ENCODE peak calls at places on chromosomes 2 and 18, in eight cellular contexts. P is heart right ventricle, M is spleen, B is AG10803, L is mucosa of descending colon, D is heart left ventricle, N is endodermal cell, K is tibial artery. X is an unnamed sample.

GRCh38 chr2:215367647-215368492 is 56.0 kb downstream of the ATIC start:
- DNase-seq in P (no peak), M (no peak), B (peak), L (no peak), D (no peak), N (no peak), K (no peak), X (peak)

GRCh38 chr2:148201075-148202004 is 180.4 kb downstream of the MBD5 start:
- DNase-seq in P (peak), M (no peak), B (peak), L (peak), D (peak), N (peak), K (no peak), X (peak)

GRCh38 chr2:242054406-242054805 is 184.9 kb downstream of the RTP5 start:
- DNase-seq in P (no peak), M (no peak), B (no peak), L (no peak), D (no peak), N (no peak), K (no peak), X (no peak)

GRCh38 chr18:12659904-12660605 is 2.1 kb upstream of the SPIRE1 start:
- DNase-seq in P (no peak), M (no peak), B (peak), L (peak), D (no peak), N (peak), K (no peak), X (peak)

GRCh38 chr18:39841133-39842041 is 2113.6 kb upstream of the PIK3C3 start:
- DNase-seq in P (peak), M (peak), B (peak), L (peak), D (peak), N (peak), K (peak), X (peak)

GRCh38 chr18:24499814-24500601 is 39.6 kb downstream of the HRH4 start:
- DNase-seq in P (no peak), M (no peak), B (peak), L (no peak), D (no peak), N (no peak), K (no peak), X (no peak)

GRCh38 chr2:205865794-205866490 is 183.6 kb downstream of the NRP2 start:
- DNase-seq in P (no peak), M (no peak), B (no peak), L (no peak), D (no peak), N (no peak), K (no peak), X (no peak)

GRCh38 chr2:84435331-84436081 is 23.6 kb downstream of the SUCLG1 start:
- DNase-seq in P (no peak), M (no peak), B (no peak), L (peak), D (no peak), N (no peak), K (no peak), X (peak)

GRCh38 chr2:236164983-236165301 is 3.2 kb downstream of the GBX2 start:
- DNase-seq in P (no peak), M (no peak), B (no peak), L (no peak), D (no peak), N (no peak), K (no peak), X (no peak)

GRCh38 chr2:235112365-235112764 is 160.5 kb downstream of the SH3BP4 start:
- DNase-seq in P (no peak), M (no peak), B (no peak), L (no peak), D (no peak), N (no peak), K (no peak), X (no peak)

GRCh38 chr2:160730296-160730995 is 236.8 kb upstream of the RBMS1 start:
- DNase-seq in P (no peak), M (no peak), B (peak), L (no peak), D (no peak), N (no peak), K (no peak), X (no peak)

GRCh38 chr2:158458617-158458920 is 1.8 kb downstream of the PKP4 start:
- DNase-seq in P (no peak), M (no peak), B (no peak), L (no peak), D (no peak), N (no peak), K (no peak), X (no peak)

GRCh38 chr2:239369631-239370161 is 31.1 kb downstream of the HDAC4 start:
- DNase-seq in P (no peak), M (peak), B (peak), L (peak), D (peak), N (no peak), K (peak), X (no peak)

DNA sequence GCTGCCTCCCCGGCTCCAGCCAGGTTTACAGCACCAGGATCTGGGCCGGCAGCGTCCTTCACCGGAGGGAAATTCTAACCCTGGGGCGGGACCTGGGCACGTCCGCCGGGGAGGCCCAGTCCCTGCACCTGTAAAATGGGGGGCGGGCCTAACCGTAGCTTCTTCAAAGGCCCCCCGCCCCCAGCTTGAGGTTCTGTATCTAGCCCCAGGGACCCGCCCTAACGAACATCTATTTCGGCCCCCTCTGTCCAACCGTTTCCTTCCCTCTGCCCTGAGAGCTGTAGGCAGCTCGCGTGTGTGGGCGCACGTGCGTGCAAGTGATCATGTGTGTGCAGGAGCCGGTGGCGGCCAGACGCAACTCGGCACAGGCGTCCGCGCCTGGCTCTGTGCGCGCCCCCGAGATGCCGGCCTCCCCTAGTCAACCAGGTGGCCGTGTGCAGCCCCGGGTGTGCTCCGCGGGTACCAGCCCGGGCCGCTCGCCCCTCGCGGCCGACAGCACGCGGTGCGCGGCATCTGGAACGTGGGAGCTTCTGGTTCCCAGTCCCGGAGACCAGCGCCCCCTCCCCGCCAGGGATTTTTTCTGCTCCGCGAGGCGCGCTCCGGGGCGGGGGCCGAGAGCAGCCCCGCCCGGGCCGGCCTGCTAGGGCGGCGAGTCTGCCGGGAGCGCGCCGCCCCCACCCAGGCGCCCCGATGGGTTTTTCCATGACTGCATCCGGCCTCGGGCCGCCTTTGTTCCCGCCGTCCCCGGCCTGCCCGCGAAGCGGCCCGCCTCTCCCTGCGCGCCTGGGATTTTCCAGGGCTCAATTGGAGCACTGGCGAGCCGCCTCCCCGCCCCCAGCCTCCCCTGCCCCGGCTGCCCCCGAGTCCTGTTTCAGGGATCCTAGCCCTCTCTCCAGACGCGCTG is 21.2 kb downstream of the TEX44 start:
- DNase-seq in P (peak), M (peak), B (peak), L (peak), D (peak), N (peak), K (peak), X (peak)
- TF ChIP-seq CTCF in P (peak), M (peak), B (no peak), L (peak), D (peak), N (peak), K (peak), X (peak)

GRCh38 chr2:86036790-86037138 is 68.9 kb downstream of the POLR1A start:
- DNase-seq in P (peak), M (peak), B (no peak), L (no peak), D (no peak), N (no peak), K (no peak), X (no peak)
- H3K4me3 ChIP-seq in P (no peak), M (no peak), B (no peak), L (no peak), D (no peak), N (no peak), K (no peak), X (no peak)

GRCh38 chr18:79394438-79395307 is 1.1 kb upstream of the NFATC1 start:
- DNase-seq in P (peak), M (peak), B (peak), L (no peak), D (peak), N (peak), K (peak), X (peak)
- TF ChIP-seq CTCF in P (no peak), M (no peak), B (no peak), L (no peak), D (no peak), N (peak), K (no peak), X (no peak)

DNA sequence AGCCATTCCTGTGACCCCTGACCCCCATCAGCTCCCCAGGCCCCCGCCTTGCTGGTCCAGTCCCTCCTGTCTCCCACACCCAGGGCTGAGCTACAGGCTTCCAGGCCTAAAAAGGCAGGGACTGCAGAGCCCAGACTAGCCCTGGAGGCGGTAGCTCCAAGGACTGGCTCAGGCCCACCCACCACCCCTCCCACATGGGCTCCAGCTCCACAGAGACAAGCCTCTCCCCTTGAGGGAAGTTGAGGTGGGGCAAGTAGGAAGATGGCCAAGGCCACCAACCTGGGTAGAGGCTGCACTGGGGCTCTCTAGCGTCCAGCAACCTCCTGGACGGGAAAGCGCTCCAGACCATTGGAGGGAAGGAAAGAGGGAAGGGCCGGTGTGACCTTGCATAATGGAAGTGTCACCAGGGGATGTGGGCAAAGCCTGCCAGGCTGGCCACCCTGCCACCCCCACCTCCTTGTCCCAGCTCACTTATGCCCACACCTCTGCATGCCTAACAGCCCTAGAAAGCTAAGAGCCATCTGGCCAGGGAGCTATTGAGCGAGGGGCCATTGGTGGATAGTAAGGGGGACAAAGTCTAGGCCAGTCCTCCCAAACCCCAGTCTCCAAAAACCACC is 63.1 kb downstream of the TNS1 start:
- DNase-seq in P (no peak), M (peak), B (no peak), L (no peak), D (peak), N (no peak), K (peak), X (no peak)
- H3K4me3 ChIP-seq in P (peak), M (peak), B (peak), L (no peak), D (peak), N (no peak), K (peak), X (no peak)

GRCh38 chr2:134975281-134976009 is 56.8 kb downstream of the CCNT2 start:
- DNase-seq in P (no peak), M (no peak), B (no peak), L (no peak), D (no peak), N (no peak), K (no peak), X (no peak)
- TF ChIP-seq CTCF in P (no peak), M (no peak), B (no peak), L (no peak), D (no peak), N (no peak), K (no peak), X (no peak)

GRCh38 chr18:11518788-11519685 is 90.4 kb upstream of the SLC35G4 start:
- DNase-seq in P (no peak), M (no peak), B (peak), L (peak), D (peak), N (peak), K (no peak), X (peak)
- H3K4me3 ChIP-seq in P (no peak), M (no peak), B (no peak), L (no peak), D (no peak), N (no peak), K (no peak), X (no peak)

GRCh38 chr2:172225786-172226185 is 123.1 kb upstream of the DLX2 start:
- DNase-seq in P (no peak), M (no peak), B (no peak), L (no peak), D (no peak), N (no peak), K (no peak), X (no peak)

GRCh38 chr2:172227719-172228118 is 125.0 kb upstream of the DLX2 start:
- DNase-seq in P (no peak), M (no peak), B (no peak), L (no peak), D (no peak), N (no peak), K (no peak), X (no peak)

GRCh38 chr2:172228177-172228785 is 125.6 kb upstream of the DLX2 start:
- DNase-seq in P (no peak), M (no peak), B (peak), L (no peak), D (no peak), N (no peak), K (no peak), X (no peak)

GRCh38 chr2:172229125-172229524 is 126.4 kb upstream of the DLX2 start:
- DNase-seq in P (no peak), M (no peak), B (no peak), L (peak), D (no peak), N (no peak), K (no peak), X (no peak)

GRCh38 chr2:172226244-172227061 is 123.8 kb upstream of the DLX2 start:
- DNase-seq in P (no peak), M (no peak), B (no peak), L (peak), D (no peak), N (no peak), K (no peak), X (no peak)
- TF ChIP-seq CTCF in P (peak), M (no peak), B (no peak), L (peak), D (no peak), N (peak), K (no peak), X (no peak)